ENCODE peak calls at places on chromosome 6, in five cellular contexts. B, J, R, L and P are unnamed samples.

GRCh38 chr6:41780623-41781301 is at the start of gene PRICKLE4:
- DNase-seq in B (peak; percentile 70), J (no peak), R (peak; percentile 81), L (no peak), P (peak; percentile 42)

GRCh38 chr6:157941101-157941863 is 40.4 kb upstream of the SYNJ2 start:
- DNase-seq in B (no peak), J (no peak), R (no peak), L (no peak), P (no peak)

GRCh38 chr6:83193747-83194582 is 808 bp downstream of the RWDD2A start:
- DNase-seq in B (peak; percentile 92), J (peak; percentile 30), R (peak; percentile 57), L (no peak), P (peak; percentile 18)

GRCh38 chr6:29887330-29887818 is 55.0 kb upstream of the HLA-A start:
- DNase-seq in B (peak; percentile 67), J (no peak), R (no peak), L (no peak), P (no peak)

GRCh38 chr6:125832396-125832795 is 41.6 kb downstream of the NCOA7 start:
- DNase-seq in B (no peak), J (no peak), R (no peak), L (no peak), P (no peak)

GRCh38 chr6:34305497-34305896 is 56.7 kb upstream of the SMIM29 start:
- DNase-seq in B (no peak), J (no peak), R (no peak), L (no peak), P (no peak)

GRCh38 chr6:99613705-99614429 is 7.2 kb downstream of the PRDM13 start:
- DNase-seq in B (peak; percentile 69), J (no peak), R (no peak), L (no peak), P (peak; percentile 17)

GRCh38 chr6:148965287-148965686 is 218.5 kb downstream of the UST start:
- DNase-seq in B (no peak), J (no peak), R (no peak), L (no peak), P (no peak)

GRCh38 chr6:157045831-157046454 is 268.8 kb downstream of the ARID1B start:
- DNase-seq in B (peak; percentile 82), J (peak; percentile 29), R (no peak), L (no peak), P (peak; percentile 57)

GRCh38 chr6:158711264-158711663 is 61.4 kb downstream of the SYTL3 start:
- DNase-seq in B (no peak), J (no peak), R (no peak), L (no peak), P (no peak)

GRCh38 chr6:4305056-4305455 is 169.7 kb upstream of the ECI2 start:
- DNase-seq in B (no peak), J (no peak), R (no peak), L (no peak), P (no peak)

GRCh38 chr6:34358389-34358906 is 34.0 kb downstream of the NUDT3 start:
- DNase-seq in B (no peak), J (no peak), R (no peak), L (no peak), P (no peak)

GRCh38 chr6:47203266-47203967 is 106.3 kb downstream of the TNFRSF21 start:
- DNase-seq in B (no peak), J (no peak), R (no peak), L (peak; percentile 20), P (no peak)
- TF ChIP-seq JUNB in B (no peak), J (no peak), R (no peak), L (no peak), P (no peak)

GRCh38 chr6:142171351-142171750 is 24.3 kb downstream of the VTA1 start:
- DNase-seq in B (no peak), J (no peak), R (no peak), L (no peak), P (no peak)

GRCh38 chr6:142172758-142173157 is 25.7 kb downstream of the VTA1 start:
- DNase-seq in B (no peak), J (no peak), R (no peak), L (no peak), P (no peak)

GRCh38 chr6:142173980-142174379 is 26.9 kb downstream of the VTA1 start:
- DNase-seq in B (no peak), J (no peak), R (no peak), L (no peak), P (no peak)

DNA sequence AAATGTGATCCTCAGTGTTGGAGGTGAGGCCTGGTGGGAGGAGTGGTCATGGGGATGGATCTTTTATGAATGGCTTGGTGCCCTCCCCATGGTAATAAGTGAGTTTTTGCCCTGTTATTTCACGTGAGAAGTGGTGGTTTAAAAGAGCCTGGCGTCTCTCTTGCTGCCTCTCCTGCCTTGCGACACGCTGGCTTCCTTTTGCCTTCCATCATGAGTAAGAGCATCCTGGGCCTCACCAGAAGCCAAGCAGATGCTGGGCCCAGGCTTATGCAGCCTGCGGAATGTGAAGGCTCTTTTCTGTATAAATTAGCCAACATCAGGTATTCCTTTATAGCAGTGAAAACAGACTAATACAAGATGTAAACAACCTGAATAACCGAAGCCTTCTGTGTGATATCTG is 27.6 kb downstream of the VTA1 start:
- DNase-seq in B (no peak), J (no peak), R (no peak), L (no peak), P (no peak)
- TF ChIP-seq JUNB in B (no peak), J (no peak), R (no peak), L (no peak), P (no peak)

GRCh38 chr6:168035661-168036616 is 38.5 kb downstream of the KIF25 start:
- DNase-seq in B (no peak), J (no peak), R (peak; percentile 60), L (no peak), P (peak; percentile 21)
- TF ChIP-seq JUNB in B (no peak), J (no peak), R (no peak), L (no peak), P (no peak)

GRCh38 chr6:17268114-17268513 is 13.0 kb upstream of the RBM24 start:
- DNase-seq in B (no peak), J (no peak), R (no peak), L (no peak), P (no peak)
- TF ChIP-seq JUNB in B (no peak), J (no peak), R (no peak), L (no peak), P (no peak)

GRCh38 chr6:127878115-127878514 is 22.7 kb downstream of the THEMIS start:
- DNase-seq in B (no peak), J (no peak), R (no peak), L (no peak), P (no peak)

GRCh38 chr6:127877231-127877630 is 23.6 kb downstream of the THEMIS start:
- DNase-seq in B (no peak), J (no peak), R (no peak), L (no peak), P (no peak)

GRCh38 chr6:127880452-127880851 is 20.4 kb downstream of the THEMIS start:
- DNase-seq in B (no peak), J (no peak), R (no peak), L (no peak), P (no peak)

DNA sequence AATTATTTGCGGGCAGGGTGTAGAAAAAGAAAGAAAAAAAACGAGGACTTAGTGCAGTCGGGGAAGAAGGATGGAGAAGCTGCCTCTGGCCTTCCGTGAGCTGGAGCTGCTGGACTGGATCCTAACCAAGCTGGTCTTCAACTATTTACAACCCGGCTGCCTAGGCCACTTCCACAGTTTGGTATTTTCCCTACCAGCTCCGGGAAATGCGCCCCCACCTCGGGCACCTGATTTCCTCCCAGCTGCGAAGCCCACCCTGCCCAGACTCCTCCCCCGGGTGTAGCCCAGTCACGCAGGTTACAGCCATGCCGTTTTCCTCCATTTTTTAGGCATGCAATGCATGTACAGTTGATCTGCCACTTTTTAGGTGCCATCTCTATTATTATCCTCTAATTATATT is 21.2 kb downstream of the THEMIS start:
- DNase-seq in B (peak; percentile 93), J (no peak), R (no peak), L (no peak), P (no peak)
- TF ChIP-seq JUNB in B (no peak), J (no peak), R (no peak), L (no peak), P (no peak)

DNA sequence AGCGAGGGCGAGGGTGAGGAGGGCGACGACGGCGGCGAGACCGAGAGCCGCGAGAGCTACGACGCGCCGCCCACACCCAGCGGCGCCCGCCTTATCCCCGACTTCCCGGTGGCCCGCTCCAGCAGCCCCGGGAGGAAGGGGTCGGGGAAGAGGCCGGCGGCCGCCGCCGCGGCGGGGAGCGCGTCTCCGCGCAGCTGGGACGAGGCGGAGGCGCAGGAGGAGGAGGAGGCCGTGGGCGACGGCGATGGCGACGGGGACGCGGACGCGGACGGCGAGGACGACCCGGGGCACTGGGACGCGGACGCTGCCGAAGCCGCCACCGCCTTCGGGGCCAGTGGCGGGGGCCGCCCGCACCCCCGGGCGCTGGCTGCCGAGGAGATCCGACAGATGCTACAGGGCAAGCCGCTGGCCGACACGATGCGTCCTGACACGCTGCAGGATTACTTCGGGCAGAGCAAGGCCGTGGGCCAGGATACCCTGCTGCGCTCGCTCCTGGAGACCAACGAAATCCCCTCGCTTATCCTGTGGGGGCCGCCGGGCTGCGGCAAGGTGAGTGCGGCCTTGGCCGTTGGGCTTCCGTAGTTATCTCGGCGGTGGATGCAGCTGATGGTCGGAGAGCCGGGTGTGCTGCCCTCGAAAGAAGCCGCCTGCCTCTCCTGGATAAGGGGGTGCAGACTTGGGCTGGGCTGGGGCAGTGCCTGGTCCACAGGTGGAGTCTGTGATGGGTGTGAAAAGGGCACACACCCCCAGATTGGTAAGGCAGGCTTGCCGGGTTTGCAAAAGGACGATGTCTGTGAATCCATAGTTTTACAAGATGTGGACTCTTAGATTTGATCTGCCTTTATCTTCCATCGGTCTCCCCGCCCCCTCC is 938 bp downstream of the WRNIP1 start:
- DNase-seq in B (peak; percentile 49), J (no peak), R (no peak), L (no peak), P (peak; percentile 26)
- TF ChIP-seq JUNB in B (no peak), J (no peak), R (no peak), L (no peak), P (no peak)